ENCODE peak calls at places on chromosomes 6 and 20, in ten cellular contexts. One of them, this sample, is unnamed.

GRCh38 chr20:10674684-10675455 is 1.1 kb upstream of the JAG1 start:
- DNase-seq in LoVo: peak
- DNase-seq in activated gamma-delta T cell treated with anti-CD3 and anti-CD28 coated beads, Interleukin-2, amount 50 U/mL, for 16 hours: no peak
- DNase-seq in neuronal stem cell: peak
- DNase-seq in breast epithelium: peak
- DNase-seq in AG08395: peak
- DNase-seq in naive thymus-derived CD4-positive, alpha-beta T cell: no peak
- DNase-seq in GM20000: peak
- DNase-seq in mesothelial cell of epicardium: peak
- DNase-seq in WTC11: peak
- DNase-seq in this sample: peak

GRCh38 chr20:3781153-3781910 is at the start of gene SPEF1:
- DNase-seq in LoVo: peak
- DNase-seq in activated gamma-delta T cell treated with anti-CD3 and anti-CD28 coated beads, Interleukin-2, amount 50 U/mL, for 16 hours: no peak
- DNase-seq in neuronal stem cell: peak
- DNase-seq in breast epithelium: peak
- DNase-seq in AG08395: peak
- DNase-seq in naive thymus-derived CD4-positive, alpha-beta T cell: peak
- DNase-seq in GM20000: peak
- DNase-seq in mesothelial cell of epicardium: no peak
- DNase-seq in WTC11: peak
- DNase-seq in this sample: peak

GRCh38 chr6:158028876-158029275 is 47.2 kb downstream of the SYNJ2 start:
- DNase-seq in LoVo: no peak
- DNase-seq in activated gamma-delta T cell treated with anti-CD3 and anti-CD28 coated beads, Interleukin-2, amount 50 U/mL, for 16 hours: no peak
- DNase-seq in neuronal stem cell: no peak
- DNase-seq in breast epithelium: no peak
- DNase-seq in AG08395: no peak
- DNase-seq in naive thymus-derived CD4-positive, alpha-beta T cell: no peak
- DNase-seq in GM20000: no peak
- DNase-seq in mesothelial cell of epicardium: no peak
- DNase-seq in WTC11: no peak
- DNase-seq in this sample: no peak

GRCh38 chr6:4775591-4776492 is at the start of gene CDYL:
- DNase-seq in LoVo: peak
- DNase-seq in activated gamma-delta T cell treated with anti-CD3 and anti-CD28 coated beads, Interleukin-2, amount 50 U/mL, for 16 hours: peak
- DNase-seq in neuronal stem cell: peak
- DNase-seq in breast epithelium: peak
- DNase-seq in AG08395: peak
- DNase-seq in naive thymus-derived CD4-positive, alpha-beta T cell: peak
- DNase-seq in GM20000: peak
- DNase-seq in mesothelial cell of epicardium: peak
- DNase-seq in WTC11: peak
- DNase-seq in this sample: peak

GRCh38 chr6:16639689-16640480 is 121.4 kb downstream of the ATXN1 start:
- DNase-seq in LoVo: peak
- DNase-seq in activated gamma-delta T cell treated with anti-CD3 and anti-CD28 coated beads, Interleukin-2, amount 50 U/mL, for 16 hours: no peak
- DNase-seq in neuronal stem cell: no peak
- DNase-seq in breast epithelium: no peak
- DNase-seq in AG08395: peak
- DNase-seq in naive thymus-derived CD4-positive, alpha-beta T cell: no peak
- DNase-seq in GM20000: no peak
- DNase-seq in mesothelial cell of epicardium: no peak
- DNase-seq in WTC11: no peak
- DNase-seq in this sample: peak

GRCh38 chr6:169274761-169275160 is 21.1 kb upstream of the THBS2 start:
- DNase-seq in LoVo: no peak
- DNase-seq in activated gamma-delta T cell treated with anti-CD3 and anti-CD28 coated beads, Interleukin-2, amount 50 U/mL, for 16 hours: no peak
- DNase-seq in neuronal stem cell: no peak
- DNase-seq in breast epithelium: no peak
- DNase-seq in AG08395: no peak
- DNase-seq in naive thymus-derived CD4-positive, alpha-beta T cell: no peak
- DNase-seq in GM20000: no peak
- DNase-seq in mesothelial cell of epicardium: no peak
- DNase-seq in WTC11: no peak
- DNase-seq in this sample: peak

GRCh38 chr6:3438190-3439167 is 18.4 kb downstream of the SLC22A23 start:
- DNase-seq in LoVo: peak
- DNase-seq in activated gamma-delta T cell treated with anti-CD3 and anti-CD28 coated beads, Interleukin-2, amount 50 U/mL, for 16 hours: no peak
- DNase-seq in neuronal stem cell: no peak
- DNase-seq in breast epithelium: no peak
- DNase-seq in AG08395: no peak
- DNase-seq in naive thymus-derived CD4-positive, alpha-beta T cell: no peak
- DNase-seq in GM20000: no peak
- DNase-seq in mesothelial cell of epicardium: no peak
- DNase-seq in WTC11: no peak
- DNase-seq in this sample: peak

GRCh38 chr6:122751291-122751690 is 28.2 kb upstream of the FABP7 start:
- DNase-seq in LoVo: no peak
- DNase-seq in activated gamma-delta T cell treated with anti-CD3 and anti-CD28 coated beads, Interleukin-2, amount 50 U/mL, for 16 hours: no peak
- DNase-seq in neuronal stem cell: no peak
- DNase-seq in breast epithelium: no peak
- DNase-seq in AG08395: no peak
- DNase-seq in naive thymus-derived CD4-positive, alpha-beta T cell: no peak
- DNase-seq in GM20000: peak
- DNase-seq in mesothelial cell of epicardium: no peak
- DNase-seq in WTC11: no peak
- DNase-seq in this sample: no peak

GRCh38 chr20:43798591-43799149 is 71.9 kb upstream of the GTSF1L start:
- DNase-seq in LoVo: no peak
- DNase-seq in activated gamma-delta T cell treated with anti-CD3 and anti-CD28 coated beads, Interleukin-2, amount 50 U/mL, for 16 hours: no peak
- DNase-seq in neuronal stem cell: peak
- DNase-seq in breast epithelium: no peak
- DNase-seq in AG08395: no peak
- DNase-seq in naive thymus-derived CD4-positive, alpha-beta T cell: no peak
- DNase-seq in GM20000: no peak
- DNase-seq in mesothelial cell of epicardium: no peak
- DNase-seq in WTC11: no peak
- DNase-seq in this sample: no peak

GRCh38 chr6:91088515-91088914 is 501.6 kb upstream of the MAP3K7 start:
- DNase-seq in LoVo: no peak
- DNase-seq in activated gamma-delta T cell treated with anti-CD3 and anti-CD28 coated beads, Interleukin-2, amount 50 U/mL, for 16 hours: no peak
- DNase-seq in neuronal stem cell: no peak
- DNase-seq in breast epithelium: no peak
- DNase-seq in AG08395: no peak
- DNase-seq in naive thymus-derived CD4-positive, alpha-beta T cell: no peak
- DNase-seq in GM20000: no peak
- DNase-seq in mesothelial cell of epicardium: no peak
- DNase-seq in WTC11: no peak
- DNase-seq in this sample: no peak

GRCh38 chr20:63787302-63787701 is 43.8 kb downstream of the ZBTB46 start:
- DNase-seq in LoVo: no peak
- DNase-seq in activated gamma-delta T cell treated with anti-CD3 and anti-CD28 coated beads, Interleukin-2, amount 50 U/mL, for 16 hours: no peak
- DNase-seq in neuronal stem cell: no peak
- DNase-seq in breast epithelium: no peak
- DNase-seq in AG08395: no peak
- DNase-seq in naive thymus-derived CD4-positive, alpha-beta T cell: no peak
- DNase-seq in GM20000: no peak
- DNase-seq in mesothelial cell of epicardium: no peak
- DNase-seq in WTC11: no peak
- DNase-seq in this sample: no peak

GRCh38 chr6:21533678-21534077 is 59.9 kb upstream of the SOX4 start:
- DNase-seq in LoVo: no peak
- DNase-seq in activated gamma-delta T cell treated with anti-CD3 and anti-CD28 coated beads, Interleukin-2, amount 50 U/mL, for 16 hours: no peak
- DNase-seq in neuronal stem cell: no peak
- DNase-seq in breast epithelium: no peak
- DNase-seq in AG08395: no peak
- DNase-seq in naive thymus-derived CD4-positive, alpha-beta T cell: no peak
- DNase-seq in GM20000: no peak
- DNase-seq in mesothelial cell of epicardium: no peak
- DNase-seq in WTC11: no peak
- DNase-seq in this sample: peak